ENCODE peak calls at places on chromosomes 16 and 17, in nine cellular contexts. O is OCI-LY7, D is astrocyte of the spinal cord, L is fibroblast of pulmonary artery, X is coronary artery, K is spleen, Q is lower lobe of right lung, I is lower leg skin, Z is A673. R is an unnamed sample.

GRCh38 chr17:37373530-37374159 is 2.1 kb upstream of the C17orf78 start:
- DNase-seq in D (peak; percentile 86), Q (no peak), I (peak; percentile 63), K (no peak), Z (peak; percentile 72), X (no peak), O (peak; percentile 80), L (peak; percentile 92), R (peak; percentile 88)

GRCh38 chr16:80041399-80041798 is 440.9 kb upstream of the MAF start:
- DNase-seq in L (no peak), O (no peak), X (no peak), D (no peak), I (no peak), Q (no peak), K (no peak), Z (no peak), R (no peak)

GRCh38 chr16:9012848-9013507 is 49.3 kb upstream of the USP7 start:
- DNase-seq in O (no peak), L (peak; percentile 11), Q (no peak), I (no peak), X (no peak), K (no peak), Z (peak; percentile 70), D (peak; percentile 13), R (peak; percentile 81)

GRCh38 chr16:85426806-85427205 is 186.3 kb upstream of the GSE1 start:
- DNase-seq in D (no peak), L (no peak), X (no peak), Z (no peak), O (no peak), Q (no peak), I (no peak), K (peak; percentile 39), R (no peak)

GRCh38 chr17:8888704-8889302 is 21.3 kb upstream of the PIK3R6 start:
- DNase-seq in Z (no peak), Q (no peak), X (no peak), L (no peak), K (no peak), I (no peak), D (no peak), O (no peak), R (no peak)

GRCh38 chr17:79177877-79178276 is 103.3 kb downstream of the ENGASE start:
- DNase-seq in X (no peak), K (no peak), Z (no peak), O (no peak), Q (no peak), D (no peak), I (no peak), L (no peak), R (no peak)

GRCh38 chr16:56547120-56547948 is 17.5 kb upstream of the MT4 start:
- DNase-seq in K (no peak), I (peak; percentile 63), Q (no peak), O (peak; percentile 54), Z (no peak), X (no peak), D (peak; percentile 33), L (peak; percentile 56), R (peak; percentile 90)

GRCh38 chr16:65314246-65315003 is 192.6 kb upstream of the CDH11 start:
- DNase-seq in L (no peak), Z (no peak), Q (no peak), I (no peak), K (no peak), X (no peak), O (no peak), D (peak; percentile 15), R (no peak)

GRCh38 chr17:27577124-27577761 is 53.7 kb upstream of the LGALS9 start:
- DNase-seq in X (no peak), K (no peak), O (no peak), Z (no peak), I (no peak), L (peak; percentile 61), Q (no peak), D (peak; percentile 62), R (peak; percentile 60)

GRCh38 chr16:72517154-72517553 is 345.2 kb upstream of the PMFBP1 start:
- DNase-seq in Z (no peak), X (no peak), Q (no peak), O (no peak), D (no peak), I (no peak), L (no peak), K (no peak), R (no peak)
- H3K4me3 ChIP-seq in Z (no peak overlapping the region), X (no peak overlapping the region), Q (no peak overlapping the region), O (no peak overlapping the region), D (no peak overlapping the region), I (no peak overlapping the region), L (no peak overlapping the region), K (no peak overlapping the region), R (no peak overlapping the region)

GRCh38 chr17:19753049-19753444 is 4.9 kb upstream of the ALDH3A1 start:
- DNase-seq in O (no peak), Z (no peak), D (peak; percentile 80), K (peak; percentile 80), Q (peak; percentile 86), I (peak; percentile 60), X (peak; percentile 93), L (peak; percentile 77), R (no peak)

GRCh38 chr17:19755392-19755791 is 7.3 kb upstream of the ALDH3A1 start:
- DNase-seq in D (no peak), L (no peak), O (no peak), K (peak; percentile 70), X (no peak), I (no peak), Q (no peak), Z (no peak), R (no peak)

GRCh38 chr17:19755821-19756510 is 7.9 kb upstream of the ALDH3A1 start:
- DNase-seq in Z (no peak), O (no peak), L (no peak), I (no peak), K (peak; percentile 69), X (no peak), Q (no peak), D (no peak), R (no peak)

GRCh38 chr17:19752216-19753048 is 4.3 kb upstream of the ALDH3A1 start:
- DNase-seq in D (no peak), I (no peak), Z (no peak), X (no peak), Q (no peak), L (no peak), O (no peak), K (peak; percentile 25), R (no peak)

GRCh38 chr17:19753661-19754463 is 5.8 kb upstream of the ALDH3A1 start:
- DNase-seq in Z (peak; percentile 34), I (no peak), D (no peak), K (peak; percentile 44), X (no peak), Q (peak; percentile 65), L (no peak), O (no peak), R (peak; percentile 26)
- TF ChIP-seq CTCF in Z (peak; percentile 74), I (no peak), D (peak; percentile 42), K (peak; percentile 27), X (peak; percentile 51), Q (peak; percentile 57), L (peak; percentile 19), O (peak; percentile 57), R (peak; percentile 47)

DNA sequence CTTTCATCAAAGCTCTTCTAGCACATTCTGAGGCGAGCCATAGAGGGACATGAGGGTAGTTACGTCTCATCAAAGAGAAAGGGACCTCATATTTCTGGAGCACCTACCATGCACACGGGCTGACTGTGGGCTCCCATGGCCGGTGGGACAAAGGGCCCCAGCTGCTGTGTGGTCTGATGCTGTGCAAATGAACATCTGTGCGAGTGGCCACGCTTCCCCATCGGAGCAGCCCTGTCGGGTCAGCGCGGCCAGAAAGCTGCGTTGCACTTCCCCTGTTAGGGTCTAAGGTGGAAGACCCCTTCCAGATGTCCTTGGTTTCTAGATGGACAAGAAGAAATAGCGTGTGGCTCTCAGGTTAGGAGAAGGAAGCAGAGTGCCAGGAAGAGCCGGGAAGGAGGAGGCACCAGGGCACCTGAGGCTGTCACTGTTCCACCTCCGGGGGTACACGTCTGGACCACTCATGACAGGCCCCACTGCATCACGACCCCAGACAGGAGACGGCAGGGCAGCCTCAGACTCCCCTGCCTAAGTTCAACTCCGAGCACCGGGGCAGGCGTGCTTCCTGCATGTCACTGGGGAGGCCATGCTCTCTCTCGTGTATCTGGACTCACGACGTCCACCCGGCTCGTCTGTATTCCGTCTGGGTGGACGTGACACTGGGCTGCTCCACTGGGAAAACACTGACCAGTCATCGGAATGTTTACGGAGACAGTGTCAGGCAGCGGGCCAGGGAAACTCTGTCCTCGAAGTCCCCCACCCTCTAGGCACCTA is 8.5 kb upstream of the BAIAP2 start:
- DNase-seq in K (peak; percentile 68), Q (peak; percentile 41), I (no peak), Z (no peak), O (no peak), L (no peak), X (peak; percentile 70), D (no peak), R (no peak)
- H3K4me3 ChIP-seq in K (no peak overlapping the region), Q (no peak overlapping the region), I (no peak overlapping the region), Z (no peak overlapping the region), O (no peak overlapping the region), L (no peak overlapping the region), X (peak overlapping the region; percentile 43), D (no peak overlapping the region), R (no peak overlapping the region)

DNA sequence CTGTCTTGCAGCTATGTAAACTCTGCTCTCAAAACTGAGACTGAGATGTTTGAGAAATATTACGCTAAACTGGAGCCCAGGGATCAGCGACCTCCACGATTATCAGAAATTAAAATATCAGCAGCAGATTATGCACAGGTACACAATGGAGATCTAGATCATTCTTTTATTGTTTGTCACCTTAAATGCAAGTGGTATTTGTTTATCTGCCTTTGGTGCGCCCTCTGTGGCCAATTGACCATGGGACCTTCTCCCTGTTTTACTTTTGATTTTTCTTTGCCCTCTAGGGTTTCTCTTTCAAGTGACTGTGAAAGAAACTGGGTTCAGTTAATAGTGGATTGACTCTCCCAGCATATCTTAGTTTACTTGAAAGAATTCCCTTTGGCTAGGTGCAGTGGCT is 42.1 kb downstream of the PRSS54 start:
- DNase-seq in Z (no peak), O (peak; percentile 9), K (no peak), D (no peak), L (no peak), X (no peak), Q (no peak), I (no peak), R (no peak)
- TF ChIP-seq CTCF in Z (no peak), O (peak; percentile 63), K (no peak), D (no peak), L (no peak), X (no peak), Q (no peak), I (no peak), R (no peak)

DNA sequence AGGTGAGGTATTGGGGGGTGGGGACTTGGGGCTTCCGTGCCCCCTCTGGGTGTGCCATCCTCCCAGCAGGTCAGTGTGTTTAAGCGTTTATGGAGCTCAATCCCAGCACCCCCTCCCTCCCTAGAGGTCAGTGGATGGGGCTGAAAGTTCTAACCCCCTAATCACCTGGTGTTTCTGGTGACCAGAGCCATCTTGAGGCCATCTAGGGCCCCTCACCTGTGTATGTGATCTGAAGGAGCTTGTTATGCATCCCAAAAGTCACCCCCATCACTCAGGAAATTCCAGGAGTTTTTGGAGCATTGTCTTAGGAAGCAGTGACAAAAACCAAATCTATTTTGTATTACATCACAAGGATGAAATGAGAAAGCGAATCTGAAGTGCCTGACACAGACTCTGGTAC is 67.8 kb upstream of the NOL11 start:
- DNase-seq in X (no peak), O (no peak), I (no peak), Q (no peak), Z (no peak), K (no peak), L (no peak), D (no peak), R (no peak)
- H3K4me3 ChIP-seq in X (no peak overlapping the region), O (no peak overlapping the region), I (no peak overlapping the region), Q (no peak overlapping the region), Z (no peak overlapping the region), K (no peak overlapping the region), L (no peak overlapping the region), D (no peak overlapping the region), R (no peak overlapping the region)

GRCh38 chr17:77494664-77495435 is 354.1 kb downstream of the SEC14L1 start:
- DNase-seq in Z (peak; percentile 84), X (peak; percentile 82), L (peak; percentile 79), Q (peak; percentile 84), O (peak; percentile 82), I (peak; percentile 79), K (peak; percentile 93), D (peak; percentile 72), R (peak; percentile 87)
- TF ChIP-seq CTCF in Z (peak; percentile 98), X (peak; percentile 97), L (peak; percentile 90), Q (peak; percentile 97), O (peak; percentile 100), I (no peak), K (peak; percentile 98), D (peak; percentile 96), R (peak; percentile 88)

R was measured in neural progenitor cell.